ENCODE peak calls at places on chromosomes 7 and 10, in eight cellular contexts. E is pancreas, K is spleen, I is GM23338, U is IMR-90, O is lung, S is right lobe of liver, G is cardiac muscle cell. F is an unnamed sample.

GRCh38 chr7:31251441-31251840 is 89.1 kb downstream of the NEUROD6 start:
- DNase-seq in E (no peak), K (no peak), I (peak), U (no peak), O (no peak), S (no peak), G (no peak), F (no peak)

GRCh38 chr10:73865459-73866442 is 8.6 kb downstream of the CAMK2G start:
- DNase-seq in E (no peak), K (peak), I (no peak), U (no peak), O (peak), S (peak), G (no peak), F (no peak)

GRCh38 chr10:85600026-85600743 is 766.4 kb downstream of the GRID1 start:
- DNase-seq in E (no peak), K (no peak), I (no peak), U (no peak), O (no peak), S (no peak), G (no peak), F (no peak)

GRCh38 chr10:128160335-128160734 is 34.1 kb upstream of the MKI67 start:
- DNase-seq in E (no peak), K (no peak), I (no peak), U (no peak), O (no peak), S (no peak), G (no peak), F (no peak)

GRCh38 chr7:143288836-143289235 is 685 bp downstream of the CASP2 start:
- DNase-seq in E (no peak), K (no peak), I (peak), U (peak), O (no peak), S (no peak), G (no peak), F (no peak)

GRCh38 chr10:74983383-74983782 is 128.1 kb upstream of the SAMD8 start:
- DNase-seq in E (no peak), K (no peak), I (no peak), U (no peak), O (no peak), S (no peak), G (no peak), F (no peak)

GRCh38 chr10:4108693-4109092 is 323.7 kb upstream of the KLF6 start:
- DNase-seq in E (no peak), K (no peak), I (no peak), U (no peak), O (no peak), S (no peak), G (no peak), F (no peak)

GRCh38 chr10:4174197-4174596 is 389.2 kb upstream of the KLF6 start:
- DNase-seq in E (no peak), K (no peak), I (peak), U (no peak), O (no peak), S (no peak), G (peak), F (no peak)

GRCh38 chr10:59762505-59762904 is 9.2 kb upstream of the MRLN start:
- DNase-seq in E (no peak), K (no peak), I (peak), U (no peak), O (no peak), S (no peak), G (no peak), F (no peak)

GRCh38 chr7:105934577-105935185 is 28.4 kb upstream of the CDHR3 start:
- DNase-seq in E (peak), K (no peak), I (peak), U (peak), O (peak), S (no peak), G (peak), F (peak)

GRCh38 chr7:126699707-126700106 is 553.0 kb downstream of the GRM8 start:
- DNase-seq in E (no peak), K (no peak), I (no peak), U (no peak), O (no peak), S (no peak), G (no peak), F (no peak)

GRCh38 chr7:148828965-148829364 is 55.1 kb downstream of the EZH2 start:
- DNase-seq in E (no peak), K (no peak), I (no peak), U (no peak), O (no peak), S (no peak), G (no peak), F (no peak)

GRCh38 chr10:131657318-131657984 is 243.4 kb upstream of the PPP2R2D start:
- DNase-seq in E (no peak), K (peak), I (no peak), U (no peak), O (no peak), S (no peak), G (no peak), F (no peak)

GRCh38 chr10:51196508-51197175 is 122.4 kb downstream of the PRKG1 start:
- DNase-seq in E (no peak), K (no peak), I (no peak), U (no peak), O (no peak), S (no peak), G (no peak), F (no peak)

GRCh38 chr7:157276091-157276561 is 60.7 kb upstream of the DNAJB6 start:
- DNase-seq in E (no peak), K (peak), I (no peak), U (no peak), O (no peak), S (no peak), G (no peak), F (no peak)

GRCh38 chr10:79386637-79387465 is 39.6 kb downstream of the PPIF start:
- DNase-seq in E (peak), K (peak), I (no peak), U (no peak), O (peak), S (peak), G (no peak), F (no peak)

GRCh38 chr10:112689327-112689726 is 242.3 kb downstream of the VTI1A start:
- DNase-seq in E (no peak), K (no peak), I (peak), U (peak), O (no peak), S (peak), G (peak), F (no peak)

GRCh38 chr7:380226-380550 is 90.2 kb downstream of the FOXL3 start:
- DNase-seq in E (no peak), K (no peak), I (peak), U (no peak), O (no peak), S (no peak), G (peak), F (no peak)

GRCh38 chr7:67636363-67637355 is 640.0 kb downstream of the TYW1 start:
- DNase-seq in E (no peak), K (no peak), I (no peak), U (no peak), O (no peak), S (no peak), G (peak), F (no peak)

GRCh38 chr10:73907841-73908517 is 3.0 kb upstream of the PLAU start:
- DNase-seq in E (no peak), K (no peak), I (no peak), U (peak), O (peak), S (no peak), G (no peak), F (no peak)

GRCh38 chr10:107238275-107238674 is 73.8 kb upstream of the SORCS1 start:
- DNase-seq in E (no peak), K (no peak), I (no peak), U (no peak), O (no peak), S (no peak), G (no peak), F (no peak)

GRCh38 chr7:50584793-50585399 is 19.7 kb upstream of the DDC start:
- DNase-seq in E (peak), K (no peak), I (no peak), U (no peak), O (no peak), S (no peak), G (no peak), F (no peak)

GRCh38 chr10:77416327-77417135 is 221.1 kb downstream of the KCNMA1 start:
- DNase-seq in E (no peak), K (no peak), I (no peak), U (peak), O (no peak), S (no peak), G (no peak), F (peak)

GRCh38 chr7:43535810-43536585 is 46.9 kb upstream of the STK17A start:
- DNase-seq in E (no peak), K (no peak), I (no peak), U (peak), O (no peak), S (no peak), G (no peak), F (peak)

GRCh38 chr10:132398566-132398991 is 1.6 kb downstream of the PWWP2B start:
- DNase-seq in E (peak), K (peak), I (no peak), U (no peak), O (peak), S (peak), G (no peak), F (no peak)

GRCh38 chr10:59668081-59668480 is 41.6 kb downstream of the SLC16A9 start:
- DNase-seq in E (no peak), K (no peak), I (peak), U (no peak), O (no peak), S (no peak), G (no peak), F (no peak)

GRCh38 chr7:139753693-139754111 is 24.1 kb downstream of the HIPK2 start:
- DNase-seq in E (no peak), K (no peak), I (no peak), U (no peak), O (no peak), S (peak), G (no peak), F (no peak)

GRCh38 chr7:4093035-4093434 is 589.1 kb upstream of the FOXK1 start:
- DNase-seq in E (no peak), K (no peak), I (no peak), U (no peak), O (no peak), S (no peak), G (no peak), F (no peak)

DNA sequence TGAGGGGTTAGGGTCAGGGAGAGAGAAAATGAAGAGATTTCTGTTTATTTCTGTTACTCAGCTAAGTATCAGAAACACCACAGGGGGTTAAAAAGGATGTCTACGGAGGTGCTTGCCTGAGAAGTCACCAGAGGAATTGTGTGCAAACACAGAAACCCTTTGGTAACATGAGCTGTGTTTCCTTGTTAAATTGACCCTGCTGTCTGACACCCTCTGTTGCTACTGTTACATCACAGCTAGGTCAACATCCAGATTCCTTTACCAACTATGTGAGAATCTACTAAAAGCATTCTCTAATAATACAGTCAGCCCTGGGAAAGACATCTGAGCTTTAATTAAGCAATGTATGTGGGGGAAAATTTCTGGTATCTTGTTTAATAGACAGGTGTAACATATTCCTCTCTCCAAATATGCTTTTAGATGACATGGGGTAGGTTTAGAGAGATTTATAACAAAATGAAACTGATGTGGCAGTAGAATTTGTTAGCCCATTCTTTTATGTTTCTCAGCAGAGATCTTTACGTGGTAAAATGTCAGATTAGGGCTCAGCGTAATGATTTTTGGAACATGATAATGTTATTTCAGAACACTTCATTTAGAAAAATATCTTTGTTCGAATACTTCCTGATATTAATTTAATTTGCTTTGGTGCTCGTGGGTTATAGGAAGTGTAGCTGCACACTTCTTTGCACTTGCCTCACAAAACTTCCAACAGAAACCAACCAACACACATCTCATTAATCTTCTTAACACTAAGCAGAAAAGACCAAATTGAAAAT is 168.0 kb upstream of the AHR start:
- DNase-seq in E (peak), K (no peak), I (peak), U (peak), O (no peak), S (no peak), G (peak), F (peak)
- H3K4me3 ChIP-seq in E (no peak), K (no peak), I (no peak), U (no peak), O (no peak), S (peak), G (no peak), F (no peak)

GRCh38 chr7:20310963-20311742 is 19.5 kb upstream of the ITGB8 start:
- DNase-seq in E (no peak), K (no peak), I (peak), U (peak), O (no peak), S (no peak), G (peak), F (no peak)
- TF ChIP-seq CTCF in E (no peak), K (no peak), I (peak), U (peak), O (no peak), S (no peak), G (peak), F (peak)

GRCh38 chr10:123150986-123151738 is 3.0 kb upstream of the BUB3 start:
- DNase-seq in E (no peak), K (peak), I (peak), U (peak), O (no peak), S (no peak), G (peak), F (no peak)
- H3K4me3 ChIP-seq in E (no peak), K (peak), I (peak), U (no peak), O (no peak), S (no peak), G (peak), F (no peak)

GRCh38 chr10:48506147-48506917 is 98.5 kb downstream of the ARHGAP22 start:
- DNase-seq in E (no peak), K (no peak), I (no peak), U (peak), O (no peak), S (no peak), G (no peak), F (no peak)
- TF ChIP-seq CTCF in E (no peak), K (no peak), I (peak), U (peak), O (no peak), S (peak), G (peak), F (peak)

DNA sequence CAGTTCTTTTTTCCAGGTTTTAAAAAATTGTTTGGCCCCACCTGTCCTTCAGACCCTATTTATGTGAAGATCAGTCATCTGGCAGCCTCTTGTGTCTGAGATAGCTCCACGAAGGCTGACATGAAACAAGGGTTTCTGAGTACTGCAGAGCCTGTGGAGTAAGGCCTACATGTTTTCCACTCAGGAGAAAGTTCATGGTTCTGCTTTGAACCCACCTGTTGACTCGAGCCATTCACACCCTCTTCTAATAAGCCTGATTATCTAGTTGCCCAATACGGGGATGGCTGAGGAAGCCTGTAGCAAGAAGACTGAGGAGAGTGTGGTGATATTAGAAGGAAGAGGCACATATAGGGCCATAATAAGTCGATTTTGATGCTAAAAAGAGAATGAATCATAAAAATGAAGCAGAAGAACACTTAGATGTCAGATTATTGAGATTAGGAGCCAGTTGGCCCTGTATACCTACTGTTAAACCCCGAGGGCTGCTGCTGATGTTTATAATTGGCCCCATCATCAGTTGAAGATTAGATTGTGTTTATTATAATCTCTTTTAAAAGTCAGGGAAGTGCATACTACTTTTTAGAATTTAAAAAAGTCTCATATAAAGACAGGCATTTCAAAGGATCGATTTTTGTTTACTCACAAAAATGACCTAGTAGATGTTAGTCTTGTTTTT is 109.4 kb downstream of the CDK14 start:
- DNase-seq in E (no peak), K (no peak), I (no peak), U (no peak), O (no peak), S (no peak), G (peak), F (no peak)
- H3K4me3 ChIP-seq in E (no peak), K (no peak), I (no peak), U (no peak), O (no peak), S (no peak), G (no peak), F (no peak)

DNA sequence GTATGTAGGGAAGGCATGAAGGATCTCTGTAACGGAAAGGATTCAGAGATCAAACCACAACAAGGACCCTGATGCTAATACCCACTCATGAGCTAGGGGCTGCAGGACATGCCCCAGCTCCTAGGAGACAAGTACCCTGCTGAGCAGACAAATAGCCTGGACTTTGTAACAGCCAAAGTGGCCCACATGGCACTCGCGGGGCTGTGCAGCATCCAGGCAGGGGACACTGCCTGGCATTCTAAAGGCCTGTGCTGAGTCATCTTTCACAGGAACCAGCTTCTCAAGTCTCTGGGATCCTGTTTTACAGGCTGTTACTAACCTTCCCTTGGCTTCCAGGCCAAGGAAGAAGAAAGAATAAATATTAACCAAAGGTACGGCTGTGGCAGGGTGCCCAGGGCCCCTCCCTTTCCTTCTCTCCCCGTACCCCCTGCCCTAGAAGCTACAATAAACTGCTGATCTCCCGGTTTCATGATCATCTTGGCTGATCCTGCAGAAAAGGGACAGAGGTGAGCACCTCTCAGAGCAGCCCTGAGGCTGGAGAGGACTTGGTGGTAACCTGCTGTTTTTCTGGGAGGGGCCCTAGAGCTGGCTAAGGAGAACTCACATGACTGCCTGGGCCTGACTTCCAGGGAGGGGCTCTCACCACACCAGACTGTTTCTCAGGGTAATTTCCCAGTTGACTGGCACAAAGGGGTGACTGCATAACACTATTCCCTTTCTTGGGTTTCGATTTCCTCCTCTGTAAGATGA is 4.2 kb upstream of the RPEL1 start:
- DNase-seq in E (peak), K (no peak), I (peak), U (peak), O (peak), S (peak), G (peak), F (no peak)
- TF ChIP-seq CTCF in E (no peak), K (no peak), I (no peak), U (no peak), O (no peak), S (no peak), G (no peak), F (no peak)

F was measured in AG09309.